ENCODE peak calls at places on chromosomes 5 and 9, in four cellular contexts. One of them, this sample, is unnamed.

GRCh38 chr9:127877566-127877998 is at the start of gene AK1:
- DNase-seq in AG09309: no peak
- DNase-seq in NCI-H1694 treated with DMSO at 0.1 percent for 48 hours: peak; percentile 10
- DNase-seq in H54: peak; percentile 85
- DNase-seq in this sample: peak; percentile 74

GRCh38 chr5:3276891-3277290 is 318.7 kb upstream of the IRX1 start:
- DNase-seq in NCI-H1694 treated with DMSO at 0.1 percent for 48 hours: no peak
- DNase-seq in AG09309: no peak
- DNase-seq in H54: no peak
- DNase-seq in this sample: no peak

GRCh38 chr9:82148849-82149544 is 160.4 kb downstream of the SPATA31D1 start:
- DNase-seq in H54: no peak
- DNase-seq in NCI-H1694 treated with DMSO at 0.1 percent for 48 hours: peak; percentile 45
- DNase-seq in AG09309: peak; percentile 95
- DNase-seq in this sample: no peak

GRCh38 chr5:123414975-123415374 is 8.2 kb downstream of the CEP120 start:
- DNase-seq in NCI-H1694 treated with DMSO at 0.1 percent for 48 hours: no peak
- DNase-seq in AG09309: no peak
- DNase-seq in H54: no peak
- DNase-seq in this sample: no peak

GRCh38 chr5:78361226-78361993 is 993 bp downstream of the SCAMP1 start:
- DNase-seq in H54: peak; percentile 36
- DNase-seq in AG09309: no peak
- DNase-seq in NCI-H1694 treated with DMSO at 0.1 percent for 48 hours: peak; percentile 23
- DNase-seq in this sample: peak; percentile 79

GRCh38 chr5:12110629-12111028 is 206.4 kb upstream of the CTNND2 start:
- DNase-seq in NCI-H1694 treated with DMSO at 0.1 percent for 48 hours: no peak
- DNase-seq in H54: no peak
- DNase-seq in AG09309: no peak
- DNase-seq in this sample: no peak

GRCh38 chr9:1747568-1747967 is 267.6 kb upstream of the SMARCA2 start:
- DNase-seq in H54: no peak
- DNase-seq in NCI-H1694 treated with DMSO at 0.1 percent for 48 hours: no peak
- DNase-seq in AG09309: no peak
- DNase-seq in this sample: no peak

GRCh38 chr9:23160952-23161469 is 665.0 kb downstream of the ELAVL2 start:
- DNase-seq in AG09309: no peak
- DNase-seq in H54: no peak
- DNase-seq in NCI-H1694 treated with DMSO at 0.1 percent for 48 hours: no peak
- DNase-seq in this sample: no peak

GRCh38 chr9:89677696-89678393 is 73.0 kb downstream of the GADD45G start:
- DNase-seq in NCI-H1694 treated with DMSO at 0.1 percent for 48 hours: peak; percentile 36
- DNase-seq in AG09309: no peak
- DNase-seq in H54: no peak
- DNase-seq in this sample: no peak

GRCh38 chr9:134546231-134546731 is 95.3 kb upstream of the COL5A1 start:
- DNase-seq in H54: no peak
- DNase-seq in NCI-H1694 treated with DMSO at 0.1 percent for 48 hours: no peak
- DNase-seq in AG09309: no peak
- DNase-seq in this sample: no peak

GRCh38 chr9:137621131-137621757 is 2.4 kb downstream of the EHMT1 start:
- DNase-seq in NCI-H1694 treated with DMSO at 0.1 percent for 48 hours: peak; percentile 15
- DNase-seq in H54: no peak
- DNase-seq in AG09309: no peak
- DNase-seq in this sample: no peak

GRCh38 chr9:108748776-108749175 is 107.0 kb downstream of the ACTL7B start:
- DNase-seq in NCI-H1694 treated with DMSO at 0.1 percent for 48 hours: no peak
- DNase-seq in AG09309: no peak
- DNase-seq in H54: no peak
- DNase-seq in this sample: no peak

GRCh38 chr5:54832066-54832465 is 153.3 kb downstream of the ESM1 start:
- DNase-seq in NCI-H1694 treated with DMSO at 0.1 percent for 48 hours: no peak
- DNase-seq in AG09309: peak; percentile 70
- DNase-seq in H54: no peak
- DNase-seq in this sample: no peak

GRCh38 chr5:151703227-151703626 is 16.5 kb upstream of the SPARC start:
- DNase-seq in NCI-H1694 treated with DMSO at 0.1 percent for 48 hours: peak; percentile 58
- DNase-seq in AG09309: no peak
- DNase-seq in H54: no peak
- DNase-seq in this sample: no peak

GRCh38 chr9:97889941-97890557 is 32.3 kb downstream of the TRMO start:
- DNase-seq in AG09309: no peak
- DNase-seq in NCI-H1694 treated with DMSO at 0.1 percent for 48 hours: no peak
- DNase-seq in H54: peak; percentile 73
- DNase-seq in this sample: peak; percentile 33

GRCh38 chr9:13715430-13715829 is 435.9 kb upstream of the MPDZ start:
- DNase-seq in H54: no peak
- DNase-seq in AG09309: no peak
- DNase-seq in NCI-H1694 treated with DMSO at 0.1 percent for 48 hours: no peak
- DNase-seq in this sample: no peak

GRCh38 chr5:8907168-8907868 is 638.6 kb downstream of the SEMA5A start:
- DNase-seq in H54: peak; percentile 12
- DNase-seq in NCI-H1694 treated with DMSO at 0.1 percent for 48 hours: no peak
- DNase-seq in AG09309: peak; percentile 62
- DNase-seq in this sample: no peak

GRCh38 chr5:11563822-11564221 is 340.4 kb downstream of the CTNND2 start:
- DNase-seq in AG09309: no peak
- DNase-seq in H54: no peak
- DNase-seq in NCI-H1694 treated with DMSO at 0.1 percent for 48 hours: no peak
- DNase-seq in this sample: no peak

GRCh38 chr5:36662291-36662851 is 56.0 kb downstream of the SLC1A3 start:
- DNase-seq in NCI-H1694 treated with DMSO at 0.1 percent for 48 hours: no peak
- DNase-seq in AG09309: no peak
- DNase-seq in H54: no peak
- DNase-seq in this sample: no peak

GRCh38 chr5:885529-885928 is 7.1 kb downstream of the BRD9 start:
- DNase-seq in H54: no peak
- DNase-seq in AG09309: no peak
- DNase-seq in NCI-H1694 treated with DMSO at 0.1 percent for 48 hours: no peak
- DNase-seq in this sample: no peak

GRCh38 chr5:64958757-64959391 is 190.1 kb downstream of the CWC27 start:
- DNase-seq in AG09309: peak; percentile 18
- DNase-seq in H54: no peak
- DNase-seq in NCI-H1694 treated with DMSO at 0.1 percent for 48 hours: peak; percentile 25
- DNase-seq in this sample: no peak

GRCh38 chr9:133570681-133571080 is 36.2 kb downstream of the ADAMTSL2 start:
- DNase-seq in AG09309: no peak
- DNase-seq in H54: no peak
- DNase-seq in NCI-H1694 treated with DMSO at 0.1 percent for 48 hours: no peak
- DNase-seq in this sample: no peak

GRCh38 chr5:12910611-12911010 is 1006.4 kb upstream of the CTNND2 start:
- DNase-seq in H54: no peak
- DNase-seq in NCI-H1694 treated with DMSO at 0.1 percent for 48 hours: no peak
- DNase-seq in AG09309: no peak
- DNase-seq in this sample: no peak

GRCh38 chr5:1661311-1661710 is 137.6 kb upstream of the LPCAT1 start:
- DNase-seq in NCI-H1694 treated with DMSO at 0.1 percent for 48 hours: no peak
- DNase-seq in H54: no peak
- DNase-seq in AG09309: no peak
- DNase-seq in this sample: no peak

GRCh38 chr5:180670586-180671359 is 21.4 kb upstream of the FLT4 start:
- DNase-seq in AG09309: peak; percentile 2
- DNase-seq in NCI-H1694 treated with DMSO at 0.1 percent for 48 hours: peak; percentile 12
- DNase-seq in H54: no peak
- DNase-seq in this sample: peak; percentile 52

GRCh38 chr9:35776018-35776417 is 15.4 kb upstream of the NPR2 start:
- DNase-seq in H54: no peak
- DNase-seq in AG09309: no peak
- DNase-seq in NCI-H1694 treated with DMSO at 0.1 percent for 48 hours: no peak
- DNase-seq in this sample: no peak

GRCh38 chr5:16626696-16627264 is 10.0 kb upstream of the RETREG1 start:
- DNase-seq in AG09309: no peak
- DNase-seq in NCI-H1694 treated with DMSO at 0.1 percent for 48 hours: no peak
- DNase-seq in H54: no peak
- DNase-seq in this sample: no peak

GRCh38 chr9:77013186-77013931 is 6.1 kb upstream of the FOXB2 start:
- DNase-seq in H54: no peak
- DNase-seq in AG09309: no peak
- DNase-seq in NCI-H1694 treated with DMSO at 0.1 percent for 48 hours: no peak
- DNase-seq in this sample: no peak

GRCh38 chr9:114072181-114073140 is 5.6 kb downstream of the AMBP start:
- DNase-seq in AG09309: no peak
- DNase-seq in NCI-H1694 treated with DMSO at 0.1 percent for 48 hours: peak; percentile 13
- DNase-seq in H54: no peak
- DNase-seq in this sample: no peak

GRCh38 chr5:68353624-68354023 is 138.1 kb downstream of the PIK3R1 start:
- DNase-seq in AG09309: no peak
- DNase-seq in H54: no peak
- DNase-seq in NCI-H1694 treated with DMSO at 0.1 percent for 48 hours: no peak
- DNase-seq in this sample: no peak

GRCh38 chr5:15722305-15722704 is 222.3 kb downstream of the FBXL7 start:
- DNase-seq in H54: no peak
- DNase-seq in AG09309: no peak
- DNase-seq in NCI-H1694 treated with DMSO at 0.1 percent for 48 hours: no peak
- DNase-seq in this sample: no peak

GRCh38 chr5:87755378-87755777 is 342.6 kb upstream of the CCNH start:
- DNase-seq in NCI-H1694 treated with DMSO at 0.1 percent for 48 hours: no peak
- DNase-seq in H54: no peak
- DNase-seq in AG09309: no peak
- DNase-seq in this sample: no peak

GRCh38 chr5:78537821-78538220 is 110.8 kb downstream of the LHFPL2 start:
- DNase-seq in AG09309: no peak
- DNase-seq in H54: no peak
- DNase-seq in NCI-H1694 treated with DMSO at 0.1 percent for 48 hours: peak; percentile 7
- DNase-seq in this sample: peak; percentile 15

GRCh38 chr9:88220652-88221051 is 82.4 kb upstream of the SPATA31C2 start:
- DNase-seq in AG09309: no peak
- DNase-seq in H54: no peak
- DNase-seq in NCI-H1694 treated with DMSO at 0.1 percent for 48 hours: no peak
- DNase-seq in this sample: no peak

GRCh38 chr5:168382421-168382820 is 91.0 kb downstream of the WWC1 start:
- DNase-seq in NCI-H1694 treated with DMSO at 0.1 percent for 48 hours: no peak
- DNase-seq in H54: no peak
- DNase-seq in AG09309: no peak
- DNase-seq in this sample: no peak

GRCh38 chr5:107501965-107502691 is 168.6 kb downstream of the EFNA5 start:
- DNase-seq in H54: peak; percentile 42
- DNase-seq in AG09309: no peak
- DNase-seq in NCI-H1694 treated with DMSO at 0.1 percent for 48 hours: peak; percentile 65
- DNase-seq in this sample: no peak

GRCh38 chr9:5052858-5053257 is 67.8 kb downstream of the JAK2 start:
- DNase-seq in H54: no peak
- DNase-seq in AG09309: no peak
- DNase-seq in NCI-H1694 treated with DMSO at 0.1 percent for 48 hours: no peak
- DNase-seq in this sample: no peak

GRCh38 chr5:34061993-34062392 is 19.0 kb upstream of the C1QTNF3 start:
- DNase-seq in NCI-H1694 treated with DMSO at 0.1 percent for 48 hours: no peak
- DNase-seq in AG09309: no peak
- DNase-seq in H54: no peak
- DNase-seq in this sample: no peak

This sample was measured in PC-9.